ENCODE peak calls at places on chromosome 7, in six cellular contexts. One of them, this sample, is unnamed. For H3K27me3, the result is how much of the 10 kb centered on the place peaks cover.

GRCh38 chr7:26663905-26664673 is 200.3 kb downstream of the SKAP2 start:
- DNase-seq in fibroblast of lung: no peak
- DNase-seq in colonic mucosa: no peak
- DNase-seq in SK-N-SH: no peak
- DNase-seq in psoas muscle: no peak
- DNase-seq in neuronal stem cell: no peak
- DNase-seq in this sample: no peak

GRCh38 chr7:23469150-23469960 is 936 bp downstream of the IGF2BP3 start:
- DNase-seq in psoas muscle: no peak
- DNase-seq in fibroblast of lung: no peak
- DNase-seq in colonic mucosa: no peak
- DNase-seq in SK-N-SH: peak
- DNase-seq in neuronal stem cell: no peak
- DNase-seq in this sample: no peak

GRCh38 chr7:101677421-101678137 is 48.5 kb upstream of the MYL10 start:
- DNase-seq in psoas muscle: no peak
- DNase-seq in neuronal stem cell: no peak
- DNase-seq in fibroblast of lung: no peak
- DNase-seq in SK-N-SH: no peak
- DNase-seq in colonic mucosa: no peak
- DNase-seq in this sample: no peak

GRCh38 chr7:138565071-138565450 is 105.0 kb downstream of the TRIM24 start:
- DNase-seq in colonic mucosa: no peak
- DNase-seq in SK-N-SH: no peak
- DNase-seq in neuronal stem cell: no peak
- DNase-seq in fibroblast of lung: no peak
- DNase-seq in psoas muscle: no peak
- DNase-seq in this sample: no peak

GRCh38 chr7:119472398-119473038 is 800.5 kb upstream of the KCND2 start:
- DNase-seq in psoas muscle: no peak
- DNase-seq in SK-N-SH: no peak
- DNase-seq in neuronal stem cell: no peak
- DNase-seq in colonic mucosa: peak
- DNase-seq in fibroblast of lung: no peak
- DNase-seq in this sample: no peak

GRCh38 chr7:13715534-13715933 is 273.9 kb downstream of the ETV1 start:
- DNase-seq in neuronal stem cell: no peak
- DNase-seq in SK-N-SH: no peak
- DNase-seq in colonic mucosa: no peak
- DNase-seq in psoas muscle: no peak
- DNase-seq in fibroblast of lung: no peak
- DNase-seq in this sample: no peak

GRCh38 chr7:27161214-27161720 is 4.1 kb downstream of the HOXA9 start:
- DNase-seq in psoas muscle: peak
- DNase-seq in SK-N-SH: no peak
- DNase-seq in colonic mucosa: peak
- DNase-seq in fibroblast of lung: no peak
- DNase-seq in neuronal stem cell: no peak
- DNase-seq in this sample: no peak

GRCh38 chr7:96276019-96276418 is 45.9 kb downstream of the SLC25A13 start:
- DNase-seq in colonic mucosa: no peak
- DNase-seq in psoas muscle: no peak
- DNase-seq in fibroblast of lung: no peak
- DNase-seq in SK-N-SH: no peak
- DNase-seq in neuronal stem cell: no peak
- DNase-seq in this sample: no peak

GRCh38 chr7:134047675-134048074 is 79.5 kb upstream of the LRGUK start:
- DNase-seq in psoas muscle: no peak
- DNase-seq in fibroblast of lung: no peak
- DNase-seq in SK-N-SH: no peak
- DNase-seq in colonic mucosa: no peak
- DNase-seq in neuronal stem cell: no peak
- DNase-seq in this sample: no peak

GRCh38 chr7:141975806-141976523 is 2.4 kb upstream of the TAS2R38 start:
- DNase-seq in colonic mucosa: peak
- DNase-seq in SK-N-SH: peak
- DNase-seq in psoas muscle: peak
- DNase-seq in neuronal stem cell: peak
- DNase-seq in fibroblast of lung: peak
- DNase-seq in this sample: peak

GRCh38 chr7:64874114-64874513 is 29.0 kb upstream of the ZNF273 start:
- DNase-seq in neuronal stem cell: no peak
- DNase-seq in fibroblast of lung: no peak
- DNase-seq in colonic mucosa: no peak
- DNase-seq in psoas muscle: no peak
- DNase-seq in SK-N-SH: peak
- DNase-seq in this sample: no peak

GRCh38 chr7:152495867-152496266 is 60.1 kb upstream of the KMT2C start:
- DNase-seq in psoas muscle: no peak
- DNase-seq in fibroblast of lung: no peak
- DNase-seq in neuronal stem cell: no peak
- DNase-seq in colonic mucosa: no peak
- DNase-seq in SK-N-SH: no peak
- DNase-seq in this sample: no peak

GRCh38 chr7:44306608-44307007 is 18.8 kb downstream of the CAMK2B start:
- DNase-seq in psoas muscle: peak
- DNase-seq in neuronal stem cell: no peak
- DNase-seq in SK-N-SH: no peak
- DNase-seq in colonic mucosa: peak
- DNase-seq in fibroblast of lung: no peak
- DNase-seq in this sample: no peak

GRCh38 chr7:17097668-17098297 is 200.7 kb upstream of the AHR start:
- DNase-seq in colonic mucosa: no peak
- DNase-seq in SK-N-SH: no peak
- DNase-seq in fibroblast of lung: no peak
- DNase-seq in neuronal stem cell: no peak
- DNase-seq in psoas muscle: no peak
- DNase-seq in this sample: no peak

GRCh38 chr7:101173752-101174244 is 6.3 kb downstream of the NAT16 start:
- DNase-seq in fibroblast of lung: no peak
- DNase-seq in neuronal stem cell: no peak
- DNase-seq in SK-N-SH: peak
- DNase-seq in psoas muscle: no peak
- DNase-seq in colonic mucosa: peak
- DNase-seq in this sample: no peak

GRCh38 chr7:45052011-45052410 is 36.8 kb downstream of the NACAD start:
- DNase-seq in neuronal stem cell: no peak
- DNase-seq in psoas muscle: no peak
- DNase-seq in SK-N-SH: no peak
- DNase-seq in fibroblast of lung: no peak
- DNase-seq in colonic mucosa: no peak
- DNase-seq in this sample: no peak

GRCh38 chr7:155003215-155003999 is 483 bp upstream of the PAXIP1 start:
- DNase-seq in SK-N-SH: peak
- DNase-seq in fibroblast of lung: peak
- DNase-seq in neuronal stem cell: peak
- DNase-seq in colonic mucosa: peak
- DNase-seq in psoas muscle: peak
- DNase-seq in this sample: peak

GRCh38 chr7:38863609-38864291 is 45.2 kb downstream of the VPS41 start:
- DNase-seq in fibroblast of lung: no peak
- DNase-seq in SK-N-SH: no peak
- DNase-seq in neuronal stem cell: no peak
- DNase-seq in colonic mucosa: no peak
- DNase-seq in psoas muscle: no peak
- DNase-seq in this sample: no peak

GRCh38 chr7:117402109-117402508 is 25.2 kb downstream of the ASZ1 start:
- DNase-seq in fibroblast of lung: no peak
- DNase-seq in SK-N-SH: no peak
- DNase-seq in psoas muscle: no peak
- DNase-seq in colonic mucosa: no peak
- DNase-seq in neuronal stem cell: no peak
- DNase-seq in this sample: no peak

GRCh38 chr7:44217852-44218402 is 17.1 kb downstream of the YKT6 start:
- DNase-seq in neuronal stem cell: no peak
- DNase-seq in colonic mucosa: no peak
- DNase-seq in SK-N-SH: peak
- DNase-seq in fibroblast of lung: no peak
- DNase-seq in psoas muscle: peak
- DNase-seq in this sample: no peak

GRCh38 chr7:117034851-117035462 is 81.7 kb downstream of the ST7 start:
- DNase-seq in colonic mucosa: no peak
- DNase-seq in SK-N-SH: no peak
- DNase-seq in neuronal stem cell: no peak
- DNase-seq in psoas muscle: no peak
- DNase-seq in fibroblast of lung: peak
- DNase-seq in this sample: no peak

GRCh38 chr7:27182285-27182827 is 2.7 kb downstream of the HOXA11 start:
- DNase-seq in SK-N-SH: no peak
- DNase-seq in neuronal stem cell: no peak
- DNase-seq in psoas muscle: no peak
- DNase-seq in colonic mucosa: no peak
- DNase-seq in fibroblast of lung: no peak
- DNase-seq in this sample: no peak

GRCh38 chr7:134154581-134155130 is 27.5 kb downstream of the LRGUK start:
- DNase-seq in SK-N-SH: no peak
- DNase-seq in neuronal stem cell: no peak
- DNase-seq in psoas muscle: no peak
- DNase-seq in fibroblast of lung: peak
- DNase-seq in colonic mucosa: no peak
- DNase-seq in this sample: no peak

GRCh38 chr7:107692501-107692900 is 31.9 kb downstream of the SLC26A4 start:
- DNase-seq in psoas muscle: no peak
- DNase-seq in fibroblast of lung: peak
- DNase-seq in colonic mucosa: no peak
- DNase-seq in neuronal stem cell: no peak
- DNase-seq in SK-N-SH: no peak
- DNase-seq in this sample: no peak

GRCh38 chr7:122303971-122304603 is 463 bp downstream of the FEZF1 start:
- DNase-seq in colonic mucosa: no peak
- DNase-seq in psoas muscle: no peak
- DNase-seq in neuronal stem cell: no peak
- DNase-seq in fibroblast of lung: no peak
- DNase-seq in SK-N-SH: peak
- DNase-seq in this sample: no peak
- H3K27me3 ChIP-seq in colonic mucosa: half or more
- H3K27me3 ChIP-seq in psoas muscle: half or more
- H3K27me3 ChIP-seq in neuronal stem cell: under half
- H3K27me3 ChIP-seq in fibroblast of lung: half or more
- H3K27me3 ChIP-seq in SK-N-SH: half or more
- H3K27me3 ChIP-seq in this sample: half or more

GRCh38 chr7:106026101-106026500 is 63.0 kb downstream of the CDHR3 start:
- DNase-seq in colonic mucosa: no peak
- DNase-seq in neuronal stem cell: no peak
- DNase-seq in SK-N-SH: no peak
- DNase-seq in psoas muscle: no peak
- DNase-seq in fibroblast of lung: no peak
- DNase-seq in this sample: no peak

GRCh38 chr7:106022193-106022821 is 59.2 kb downstream of the CDHR3 start:
- DNase-seq in colonic mucosa: no peak
- DNase-seq in neuronal stem cell: no peak
- DNase-seq in fibroblast of lung: no peak
- DNase-seq in psoas muscle: no peak
- DNase-seq in SK-N-SH: no peak
- DNase-seq in this sample: no peak

GRCh38 chr7:106021211-106022067 is 58.4 kb downstream of the CDHR3 start:
- DNase-seq in SK-N-SH: peak
- DNase-seq in psoas muscle: no peak
- DNase-seq in neuronal stem cell: no peak
- DNase-seq in colonic mucosa: no peak
- DNase-seq in fibroblast of lung: peak
- DNase-seq in this sample: no peak

GRCh38 chr7:106018566-106019338 is 55.7 kb downstream of the CDHR3 start:
- DNase-seq in fibroblast of lung: peak
- DNase-seq in SK-N-SH: no peak
- DNase-seq in colonic mucosa: no peak
- DNase-seq in psoas muscle: no peak
- DNase-seq in neuronal stem cell: no peak
- DNase-seq in this sample: no peak

DNA sequence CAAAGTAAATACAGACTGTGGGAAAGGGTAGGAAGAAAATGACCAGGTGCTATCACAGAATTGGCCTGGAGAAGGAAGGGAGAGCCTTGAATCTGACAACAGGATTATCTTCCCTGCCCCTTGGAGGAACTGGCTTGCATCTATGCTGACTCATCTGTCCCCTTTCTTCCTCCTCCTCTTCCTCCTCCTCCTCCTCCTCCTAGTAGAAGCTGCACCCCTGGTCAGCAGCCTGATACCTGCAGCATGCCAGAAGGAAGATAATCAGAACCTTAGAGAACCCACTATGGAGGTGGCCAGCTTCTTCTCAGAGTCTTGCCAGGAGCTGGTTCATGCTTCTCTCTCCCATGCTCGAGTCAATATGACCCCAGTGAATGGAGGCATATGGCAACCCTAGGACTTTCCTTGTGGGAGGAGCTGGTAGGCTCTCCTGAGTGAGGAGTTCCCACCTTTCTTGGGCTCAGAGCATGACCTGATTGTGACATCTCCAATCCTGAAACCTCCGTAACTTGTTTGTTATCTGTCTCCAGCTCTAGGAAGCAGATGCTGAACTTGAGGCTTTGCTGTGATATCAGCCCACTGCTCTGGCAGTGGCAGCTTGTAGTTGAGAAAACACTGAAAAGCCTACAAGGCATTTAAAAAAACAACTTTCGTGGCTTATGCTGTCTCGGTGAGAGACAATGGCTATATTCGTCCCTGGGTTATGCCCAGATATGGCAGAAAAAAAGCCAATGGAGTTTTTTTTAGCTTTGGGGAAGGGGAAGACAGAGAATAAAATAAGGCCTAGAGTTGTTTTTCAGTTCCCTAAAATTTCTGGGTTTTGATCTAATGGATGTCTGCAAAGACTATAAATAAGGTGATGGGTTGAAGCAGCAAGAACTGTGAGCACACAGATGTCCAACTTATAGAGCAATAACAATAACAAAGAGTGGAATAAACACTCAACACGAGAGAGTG is 60.6 kb downstream of the CDHR3 start:
- DNase-seq in neuronal stem cell: no peak
- DNase-seq in colonic mucosa: no peak
- DNase-seq in SK-N-SH: no peak
- DNase-seq in fibroblast of lung: no peak
- DNase-seq in psoas muscle: no peak
- DNase-seq in this sample: no peak
- H3K4me3 ChIP-seq in neuronal stem cell: no peak
- H3K4me3 ChIP-seq in colonic mucosa: no peak
- H3K4me3 ChIP-seq in SK-N-SH: no peak
- H3K4me3 ChIP-seq in fibroblast of lung: no peak
- H3K4me3 ChIP-seq in psoas muscle: no peak
- H3K4me3 ChIP-seq in this sample: no peak

GRCh38 chr7:22110227-22110839 is 164.6 kb upstream of the CDCA7L start:
- DNase-seq in colonic mucosa: peak
- DNase-seq in fibroblast of lung: peak
- DNase-seq in SK-N-SH: peak
- DNase-seq in psoas muscle: peak
- DNase-seq in neuronal stem cell: peak
- DNase-seq in this sample: peak
- H3K27ac ChIP-seq in colonic mucosa: no peak
- H3K27ac ChIP-seq in fibroblast of lung: no peak
- H3K27ac ChIP-seq in SK-N-SH: no peak
- H3K27ac ChIP-seq in psoas muscle: no peak
- H3K27ac ChIP-seq in neuronal stem cell: no peak
- H3K27ac ChIP-seq in this sample: peak

DNA sequence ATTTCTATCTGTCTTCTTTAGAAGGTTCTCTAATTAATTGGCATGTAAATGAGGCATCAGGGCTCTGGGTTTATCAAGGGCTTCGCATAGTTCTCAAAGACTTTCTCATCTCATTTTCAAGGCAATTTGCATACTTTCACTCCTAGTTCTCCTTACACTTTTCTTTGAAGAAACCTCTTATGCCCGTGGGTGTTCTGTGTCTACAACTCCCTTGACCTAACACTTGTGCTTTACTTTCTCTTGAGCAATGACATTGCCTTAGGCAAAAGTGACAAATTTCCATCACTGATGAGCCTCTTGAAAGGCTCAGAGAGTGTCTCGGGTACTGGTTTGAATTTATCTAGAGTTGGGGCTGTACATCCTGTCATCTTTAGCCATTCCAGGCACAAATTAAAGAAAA is 74.7 kb upstream of the ITPRID1 start:
- DNase-seq in psoas muscle: no peak
- DNase-seq in colonic mucosa: no peak
- DNase-seq in SK-N-SH: no peak
- DNase-seq in fibroblast of lung: no peak
- DNase-seq in neuronal stem cell: no peak
- DNase-seq in this sample: no peak
- H3K27me3 ChIP-seq in psoas muscle: under half
- H3K27me3 ChIP-seq in colonic mucosa: under half
- H3K27me3 ChIP-seq in SK-N-SH: under half
- H3K27me3 ChIP-seq in fibroblast of lung: under half
- H3K27me3 ChIP-seq in neuronal stem cell: under half
- H3K27me3 ChIP-seq in this sample: under half

This sample was measured in dorsolateral prefrontal cortex.